ENCODE peak calls at places on chromosomes 6 and 20, in six cellular contexts. M, G, Q, W, J and P are unnamed samples.

GRCh38 chr6:128463942-128464341 is 56.5 kb downstream of the PTPRK start:
- DNase-seq in J (peak), M (no peak), W (no peak), G (no peak), Q (no peak), P (no peak)

GRCh38 chr6:111803804-111804203 is 69.4 kb downstream of the FYN start:
- DNase-seq in M (no peak), G (no peak), W (no peak), J (no peak), Q (no peak), P (no peak)

GRCh38 chr20:53623454-53624206 is 30.0 kb upstream of the ZNF217 start:
- DNase-seq in J (peak), Q (no peak), W (peak), M (peak), G (peak), P (peak)

GRCh38 chr6:79461205-79461604 is 76.0 kb downstream of the LCA5 start:
- DNase-seq in Q (no peak), M (no peak), G (no peak), J (peak), W (peak), P (no peak)

GRCh38 chr6:170184324-170184723 is 106.6 kb downstream of the DLL1 start:
- DNase-seq in Q (no peak), J (no peak), M (no peak), W (no peak), G (no peak), P (no peak)

GRCh38 chr6:33692760-33693158 is 18.7 kb downstream of the UQCC2 start:
- DNase-seq in W (peak), G (no peak), Q (no peak), J (no peak), M (peak), P (peak)

GRCh38 chr6:34031567-34032383 is 114.1 kb downstream of the GRM4 start:
- DNase-seq in M (no peak), W (no peak), G (no peak), J (no peak), Q (no peak), P (no peak)

GRCh38 chr6:107360476-107360875 is 98.9 kb downstream of the PDSS2 start:
- DNase-seq in W (no peak), G (no peak), Q (no peak), J (no peak), M (no peak), P (no peak)

GRCh38 chr6:165748390-165748789 is 85.3 kb upstream of the PDE10A start:
- DNase-seq in M (no peak), W (no peak), Q (no peak), G (no peak), J (no peak), P (no peak)

GRCh38 chr20:44733341-44734069 is 12.2 kb upstream of the KCNK15 start:
- DNase-seq in Q (peak), W (peak), M (no peak), J (peak), G (peak), P (peak)

GRCh38 chr6:24960991-24961475 is 25.3 kb upstream of the RIPOR2 start:
- DNase-seq in Q (no peak), M (no peak), J (no peak), W (no peak), G (no peak), P (peak)

GRCh38 chr20:1242099-1242498 is 16.3 kb downstream of the RAD21L1 start:
- DNase-seq in G (no peak), J (no peak), Q (no peak), M (no peak), W (no peak), P (no peak)

GRCh38 chr6:133502451-133503259 is 261.5 kb downstream of the EYA4 start:
- DNase-seq in J (peak), M (no peak), Q (no peak), G (peak), W (no peak), P (no peak)

GRCh38 chr6:56540232-56540631 is 102.5 kb downstream of the DST start:
- DNase-seq in W (no peak), G (no peak), M (no peak), J (no peak), Q (no peak), P (no peak)

GRCh38 chr20:19748687-19749086 is 9.4 kb upstream of the RIN2 start:
- DNase-seq in Q (no peak), J (no peak), M (no peak), W (peak), G (no peak), P (no peak)

GRCh38 chr6:117478853-117479231 is 3.6 kb upstream of the DCBLD1 start:
- DNase-seq in J (no peak), W (no peak), Q (no peak), G (no peak), M (no peak), P (no peak)

GRCh38 chr6:159499034-159499433 is 194.0 kb downstream of the SOD2 start:
- DNase-seq in J (no peak), G (no peak), W (no peak), Q (no peak), M (no peak), P (no peak)

GRCh38 chr6:31645325-31645724 is 7.1 kb downstream of the BAG6 start:
- DNase-seq in J (no peak), M (no peak), Q (no peak), G (no peak), W (no peak), P (no peak)

GRCh38 chr20:17849901-17850673 is 118.5 kb downstream of the SNX5 start:
- DNase-seq in J (peak), M (no peak), W (peak), Q (no peak), G (no peak), P (peak)